ENCODE peak calls at places on chromosomes 11 and 22, in eight cellular contexts. One of them, this sample, is unnamed.

GRCh38 chr11:57249384-57250319 is 12.6 kb upstream of the APLNR start:
- DNase-seq in uterus: peak; percentile 64
- DNase-seq in HFFc6: peak; percentile 55
- DNase-seq in IMR-90: peak; percentile 64
- DNase-seq in GM12864: no peak
- DNase-seq in tibial nerve: peak; percentile 82
- DNase-seq in tibial artery: peak; percentile 63
- DNase-seq in A549: peak; percentile 31
- DNase-seq in this sample: peak; percentile 62

GRCh38 chr22:36753916-36754315 is 22.0 kb downstream of the IFT27 start:
- DNase-seq in uterus: no peak
- DNase-seq in HFFc6: no peak
- DNase-seq in IMR-90: no peak
- DNase-seq in GM12864: no peak
- DNase-seq in tibial nerve: no peak
- DNase-seq in tibial artery: no peak
- DNase-seq in A549: no peak
- DNase-seq in this sample: no peak

GRCh38 chr11:19951558-19952083 is 208.7 kb downstream of the DBX1 start:
- DNase-seq in uterus: no peak
- DNase-seq in HFFc6: peak; percentile 56
- DNase-seq in IMR-90: peak; percentile 70
- DNase-seq in GM12864: peak; percentile 42
- DNase-seq in tibial nerve: peak; percentile 31
- DNase-seq in tibial artery: no peak
- DNase-seq in A549: peak; percentile 35
- DNase-seq in this sample: peak; percentile 76

GRCh38 chr22:17764036-17764435 is 10.2 kb downstream of the BID start:
- DNase-seq in uterus: no peak
- DNase-seq in HFFc6: no peak
- DNase-seq in IMR-90: no peak
- DNase-seq in GM12864: no peak
- DNase-seq in tibial nerve: no peak
- DNase-seq in tibial artery: no peak
- DNase-seq in A549: no peak
- DNase-seq in this sample: no peak

GRCh38 chr11:11155962-11156815 is 196.9 kb downstream of the CSNK2A3 start:
- DNase-seq in uterus: no peak
- DNase-seq in HFFc6: no peak
- DNase-seq in IMR-90: no peak
- DNase-seq in GM12864: no peak
- DNase-seq in tibial nerve: no peak
- DNase-seq in tibial artery: no peak
- DNase-seq in A549: peak; percentile 32
- DNase-seq in this sample: peak; percentile 5

GRCh38 chr11:65403607-65404121 is 17.2 kb downstream of the FRMD8 start:
- DNase-seq in uterus: no peak
- DNase-seq in HFFc6: no peak
- DNase-seq in IMR-90: no peak
- DNase-seq in GM12864: no peak
- DNase-seq in tibial nerve: no peak
- DNase-seq in tibial artery: no peak
- DNase-seq in A549: no peak
- DNase-seq in this sample: no peak

GRCh38 chr11:96021901-96022650 is 98.2 kb upstream of the MTMR2 start:
- DNase-seq in uterus: no peak
- DNase-seq in HFFc6: no peak
- DNase-seq in IMR-90: no peak
- DNase-seq in GM12864: no peak
- DNase-seq in tibial nerve: no peak
- DNase-seq in tibial artery: no peak
- DNase-seq in A549: no peak
- DNase-seq in this sample: no peak

GRCh38 chr11:29243616-29244015 is 773.2 kb downstream of the KCNA4 start:
- DNase-seq in uterus: no peak
- DNase-seq in HFFc6: peak; percentile 4
- DNase-seq in IMR-90: peak; percentile 72
- DNase-seq in GM12864: no peak
- DNase-seq in tibial nerve: no peak
- DNase-seq in tibial artery: no peak
- DNase-seq in A549: no peak
- DNase-seq in this sample: no peak

GRCh38 chr11:15258433-15259350 is 144.0 kb downstream of the INSC start:
- DNase-seq in uterus: no peak
- DNase-seq in HFFc6: no peak
- DNase-seq in IMR-90: peak; percentile 34
- DNase-seq in GM12864: no peak
- DNase-seq in tibial nerve: no peak
- DNase-seq in tibial artery: no peak
- DNase-seq in A549: peak; percentile 38
- DNase-seq in this sample: peak; percentile 51

GRCh38 chr11:131063638-131064037 is 147.4 kb upstream of the SNX19 start:
- DNase-seq in uterus: no peak
- DNase-seq in HFFc6: no peak
- DNase-seq in IMR-90: no peak
- DNase-seq in GM12864: no peak
- DNase-seq in tibial nerve: no peak
- DNase-seq in tibial artery: no peak
- DNase-seq in A549: no peak
- DNase-seq in this sample: no peak

GRCh38 chr11:95790933-95791247 is 592 bp downstream of the CEP57 start:
- DNase-seq in uterus: peak; percentile 69
- DNase-seq in HFFc6: peak; percentile 30
- DNase-seq in IMR-90: peak; percentile 64
- DNase-seq in GM12864: peak; percentile 59
- DNase-seq in tibial nerve: peak; percentile 61
- DNase-seq in tibial artery: peak; percentile 55
- DNase-seq in A549: peak; percentile 10
- DNase-seq in this sample: peak; percentile 75

GRCh38 chr22:30290679-30291333 is 1.5 kb upstream of the CASTOR1 start:
- DNase-seq in uterus: peak; percentile 75
- DNase-seq in HFFc6: peak; percentile 36
- DNase-seq in IMR-90: peak; percentile 48
- DNase-seq in GM12864: no peak
- DNase-seq in tibial nerve: peak; percentile 90
- DNase-seq in tibial artery: peak; percentile 89
- DNase-seq in A549: no peak
- DNase-seq in this sample: peak; percentile 88

GRCh38 chr11:32312206-32312817 is 123.0 kb downstream of the WT1 start:
- DNase-seq in uterus: no peak
- DNase-seq in HFFc6: no peak
- DNase-seq in IMR-90: peak; percentile 37
- DNase-seq in GM12864: no peak
- DNase-seq in tibial nerve: no peak
- DNase-seq in tibial artery: no peak
- DNase-seq in A549: peak; percentile 24
- DNase-seq in this sample: no peak

GRCh38 chr22:42939451-42939881 is 75.5 kb downstream of the PACSIN2 start:
- DNase-seq in uterus: no peak
- DNase-seq in HFFc6: no peak
- DNase-seq in IMR-90: no peak
- DNase-seq in GM12864: no peak
- DNase-seq in tibial nerve: no peak
- DNase-seq in tibial artery: no peak
- DNase-seq in A549: no peak
- DNase-seq in this sample: no peak

GRCh38 chr11:975824-976223 is 50.2 kb downstream of the AP2A2 start:
- DNase-seq in uterus: no peak
- DNase-seq in HFFc6: no peak
- DNase-seq in IMR-90: peak; percentile 52
- DNase-seq in GM12864: no peak
- DNase-seq in tibial nerve: no peak
- DNase-seq in tibial artery: no peak
- DNase-seq in A549: peak; percentile 57
- DNase-seq in this sample: no peak
- TF ChIP-seq CTCF in uterus: no peak
- TF ChIP-seq CTCF in HFFc6: peak; percentile 29
- TF ChIP-seq CTCF in IMR-90: peak; percentile 50
- TF ChIP-seq CTCF in GM12864: no peak
- TF ChIP-seq CTCF in tibial nerve: no peak
- TF ChIP-seq CTCF in tibial artery: no peak
- TF ChIP-seq CTCF in A549: peak; percentile 52
- TF ChIP-seq CTCF in this sample: no peak

GRCh38 chr22:50715776-50716175 is 22.2 kb upstream of the ACR start:
- DNase-seq in uterus: no peak
- DNase-seq in HFFc6: no peak
- DNase-seq in IMR-90: no peak
- DNase-seq in GM12864: no peak
- DNase-seq in tibial nerve: no peak
- DNase-seq in tibial artery: no peak
- DNase-seq in A549: no peak
- DNase-seq in this sample: no peak

GRCh38 chr22:50716291-50717024 is 21.5 kb upstream of the ACR start:
- DNase-seq in uterus: no peak
- DNase-seq in HFFc6: no peak
- DNase-seq in IMR-90: no peak
- DNase-seq in GM12864: no peak
- DNase-seq in tibial nerve: no peak
- DNase-seq in tibial artery: no peak
- DNase-seq in A549: no peak
- DNase-seq in this sample: no peak

GRCh38 chr22:50719814-50720300 is 18.1 kb upstream of the ACR start:
- DNase-seq in uterus: no peak
- DNase-seq in HFFc6: no peak
- DNase-seq in IMR-90: no peak
- DNase-seq in GM12864: no peak
- DNase-seq in tibial nerve: no peak
- DNase-seq in tibial artery: no peak
- DNase-seq in A549: no peak
- DNase-seq in this sample: no peak

GRCh38 chr22:50718352-50718709 is 19.7 kb upstream of the ACR start:
- DNase-seq in uterus: no peak
- DNase-seq in HFFc6: no peak
- DNase-seq in IMR-90: no peak
- DNase-seq in GM12864: no peak
- DNase-seq in tibial nerve: no peak
- DNase-seq in tibial artery: no peak
- DNase-seq in A549: no peak
- DNase-seq in this sample: no peak

GRCh38 chr22:50717709-50718351 is 20.2 kb upstream of the ACR start:
- DNase-seq in uterus: no peak
- DNase-seq in HFFc6: no peak
- DNase-seq in IMR-90: no peak
- DNase-seq in GM12864: no peak
- DNase-seq in tibial nerve: no peak
- DNase-seq in tibial artery: no peak
- DNase-seq in A549: no peak
- DNase-seq in this sample: no peak
- TF ChIP-seq CTCF in uterus: no peak
- TF ChIP-seq CTCF in HFFc6: no peak
- TF ChIP-seq CTCF in IMR-90: no peak
- TF ChIP-seq CTCF in GM12864: peak; percentile 30
- TF ChIP-seq CTCF in tibial nerve: no peak
- TF ChIP-seq CTCF in tibial artery: no peak
- TF ChIP-seq CTCF in A549: no peak
- TF ChIP-seq CTCF in this sample: no peak

DNA sequence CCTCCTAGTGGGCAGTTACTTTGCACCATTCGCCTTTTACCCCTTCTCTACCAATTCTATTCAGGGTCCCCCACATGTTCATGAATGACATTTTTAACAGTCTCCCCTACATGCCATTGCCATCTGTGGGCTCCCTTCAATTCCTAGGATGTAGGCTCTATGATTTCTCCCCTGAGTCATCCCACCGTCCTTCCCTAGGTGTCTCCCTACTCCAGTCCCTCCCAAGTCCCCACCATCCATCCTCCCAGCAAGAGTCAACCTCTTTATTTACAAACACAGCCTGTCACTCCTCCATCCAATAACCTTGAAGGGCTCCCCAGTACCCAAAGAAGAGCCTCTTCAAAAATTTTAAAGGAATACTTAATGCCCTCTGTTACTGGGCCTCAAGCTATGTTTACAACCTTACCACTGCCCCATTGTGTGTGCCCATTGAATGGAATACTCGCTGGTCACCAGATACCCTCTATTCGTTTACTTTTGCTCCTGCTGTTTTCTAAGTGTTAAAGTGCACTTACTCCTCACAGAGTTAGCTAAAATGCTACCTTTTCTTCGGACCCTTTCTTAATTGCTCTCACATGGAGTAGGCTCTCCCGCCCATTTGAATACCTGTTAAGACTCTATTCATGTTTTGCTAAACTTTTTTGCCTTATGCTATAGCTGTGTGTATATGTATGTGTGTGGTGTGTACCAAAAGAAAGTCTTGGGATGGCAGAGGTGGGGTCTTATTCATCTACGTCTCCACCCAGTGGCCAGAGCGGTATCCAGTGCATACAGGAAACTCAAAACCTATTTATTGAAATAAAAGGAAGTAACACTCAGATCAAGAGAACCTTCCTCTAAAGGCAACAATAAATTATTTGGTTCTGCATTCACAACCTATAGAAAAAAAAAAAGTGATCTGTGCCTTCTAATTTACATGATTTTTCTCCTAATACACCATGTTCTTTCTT is 235.8 kb upstream of the CCDC90B start:
- DNase-seq in uterus: no peak
- DNase-seq in HFFc6: peak; percentile 22
- DNase-seq in IMR-90: peak; percentile 31
- DNase-seq in GM12864: no peak
- DNase-seq in tibial nerve: no peak
- DNase-seq in tibial artery: no peak
- DNase-seq in A549: no peak
- DNase-seq in this sample: peak; percentile 27
- TF ChIP-seq CTCF in uterus: no peak
- TF ChIP-seq CTCF in HFFc6: peak; percentile 56
- TF ChIP-seq CTCF in IMR-90: peak; percentile 50
- TF ChIP-seq CTCF in GM12864: peak; percentile 31
- TF ChIP-seq CTCF in tibial nerve: no peak
- TF ChIP-seq CTCF in tibial artery: no peak
- TF ChIP-seq CTCF in A549: no peak
- TF ChIP-seq CTCF in this sample: no peak

GRCh38 chr11:36451681-36452080 is 58.4 kb downstream of the TRAF6 start:
- DNase-seq in uterus: no peak
- DNase-seq in HFFc6: no peak
- DNase-seq in IMR-90: no peak
- DNase-seq in GM12864: no peak
- DNase-seq in tibial nerve: no peak
- DNase-seq in tibial artery: no peak
- DNase-seq in A549: no peak
- DNase-seq in this sample: no peak

GRCh38 chr11:36449566-36450390 is 60.3 kb downstream of the TRAF6 start:
- DNase-seq in uterus: no peak
- DNase-seq in HFFc6: no peak
- DNase-seq in IMR-90: no peak
- DNase-seq in GM12864: no peak
- DNase-seq in tibial nerve: no peak
- DNase-seq in tibial artery: no peak
- DNase-seq in A549: no peak
- DNase-seq in this sample: no peak

GRCh38 chr11:36450391-36450714 is 59.7 kb downstream of the TRAF6 start:
- DNase-seq in uterus: no peak
- DNase-seq in HFFc6: no peak
- DNase-seq in IMR-90: no peak
- DNase-seq in GM12864: no peak
- DNase-seq in tibial nerve: no peak
- DNase-seq in tibial artery: no peak
- DNase-seq in A549: no peak
- DNase-seq in this sample: no peak

GRCh38 chr11:36452231-36452630 is 57.8 kb downstream of the TRAF6 start:
- DNase-seq in uterus: no peak
- DNase-seq in HFFc6: no peak
- DNase-seq in IMR-90: peak; percentile 32
- DNase-seq in GM12864: no peak
- DNase-seq in tibial nerve: no peak
- DNase-seq in tibial artery: no peak
- DNase-seq in A549: no peak
- DNase-seq in this sample: no peak

GRCh38 chr11:36451045-36451444 is 59.0 kb downstream of the TRAF6 start:
- DNase-seq in uterus: no peak
- DNase-seq in HFFc6: no peak
- DNase-seq in IMR-90: no peak
- DNase-seq in GM12864: no peak
- DNase-seq in tibial nerve: no peak
- DNase-seq in tibial artery: no peak
- DNase-seq in A549: no peak
- DNase-seq in this sample: no peak
- TF ChIP-seq CTCF in uterus: no peak
- TF ChIP-seq CTCF in HFFc6: no peak
- TF ChIP-seq CTCF in IMR-90: no peak
- TF ChIP-seq CTCF in GM12864: no peak
- TF ChIP-seq CTCF in tibial nerve: no peak
- TF ChIP-seq CTCF in tibial artery: no peak
- TF ChIP-seq CTCF in A549: no peak
- TF ChIP-seq CTCF in this sample: no peak